ENCODE peak calls at places on chromosomes 3 and 15, in four cellular contexts. B is Panc1, S is WERI-Rb-1, F is mesendoderm. O is an unnamed sample.

GRCh38 chr3:119319311-119319710 is 25.1 kb downstream of the ARHGAP31 start:
- DNase-seq in F (no peak), S (no peak), B (no peak), O (no peak)

GRCh38 chr15:78767331-78767951 is 43.8 kb downstream of the ADAMTS7 start:
- DNase-seq in F (no peak), S (no peak), B (no peak), O (no peak)

GRCh38 chr15:52329150-52329549 is 33.5 kb upstream of the MYO5C start:
- DNase-seq in F (no peak), B (no peak), S (no peak), O (no peak)

GRCh38 chr3:177693596-177693995 is 496.3 kb upstream of the TBL1XR1 start:
- DNase-seq in F (no peak), S (no peak), B (no peak), O (no peak)

GRCh38 chr3:48694610-48695051 is 8.9 kb upstream of the NCKIPSD start:
- DNase-seq in B (no peak), S (no peak), F (peak), O (no peak)

GRCh38 chr15:69881760-69882159 is 216.0 kb downstream of the TLE3 start:
- DNase-seq in S (no peak), F (no peak), B (no peak), O (no peak)

GRCh38 chr3:134457331-134458125 is 28.3 kb downstream of the ANAPC13 start:
- DNase-seq in S (no peak), B (no peak), F (peak), O (peak)

GRCh38 chr15:25670025-25670554 is 193.0 kb downstream of the ATP10A start:
- DNase-seq in B (no peak), S (peak), F (peak), O (peak)

GRCh38 chr3:99776516-99777209 is 41.0 kb upstream of the CMSS1 start:
- DNase-seq in S (no peak), F (peak), B (no peak), O (no peak)

GRCh38 chr15:91992940-91993339 is 139.4 kb downstream of the SLCO3A1 start:
- DNase-seq in S (no peak), B (no peak), F (no peak), O (no peak)

GRCh38 chr15:41340189-41340695 is 7.6 kb downstream of the NUSAP1 start:
- DNase-seq in B (no peak), S (no peak), F (no peak), O (no peak)

GRCh38 chr15:39582286-39582976 is 1.6 kb downstream of the THBS1 start:
- DNase-seq in F (no peak), B (no peak), S (no peak), O (peak)

GRCh38 chr3:46674031-46674592 is 19.4 kb downstream of the ALS2CL start:
- DNase-seq in S (peak), F (peak), B (no peak), O (peak)

GRCh38 chr15:90481023-90481422 is 48.7 kb upstream of the CRTC3 start:
- DNase-seq in B (no peak), F (no peak), S (no peak), O (no peak)

GRCh38 chr3:4850928-4851265 is 128.3 kb upstream of the BHLHE40 start:
- DNase-seq in F (no peak), S (no peak), B (no peak), O (no peak)

GRCh38 chr15:65595960-65596359 is 15.0 kb downstream of the INTS14 start:
- DNase-seq in S (peak), B (no peak), F (peak), O (no peak)

GRCh38 chr3:116969646-116970045 is 260.1 kb downstream of the TUSC7 start:
- DNase-seq in S (no peak), F (no peak), B (no peak), O (no peak)

GRCh38 chr3:30135190-30135589 is 471.2 kb upstream of the TGFBR2 start:
- DNase-seq in F (peak), B (peak), S (no peak), O (no peak)

GRCh38 chr15:68311859-68312557 is 34.5 kb downstream of the FEM1B start:
- DNase-seq in F (no peak), B (no peak), S (no peak), O (no peak)

GRCh38 chr15:89114974-89115373 is 26.7 kb downstream of the ABHD2 start:
- DNase-seq in S (no peak), B (no peak), F (peak), O (no peak)

GRCh38 chr3:39291903-39292329 is 12.1 kb upstream of the CX3CR1 start:
- DNase-seq in F (peak), S (peak), B (no peak), O (peak)

GRCh38 chr15:62392411-62392810 is 227.3 kb upstream of the C2CD4B start:
- DNase-seq in B (no peak), S (no peak), F (peak), O (peak)

GRCh38 chr3:115792206-115792955 is 169.1 kb downstream of the GAP43 start:
- DNase-seq in S (no peak), B (no peak), F (no peak), O (no peak)

GRCh38 chr15:92462771-92463170 is 69.1 kb downstream of the ST8SIA2 start:
- DNase-seq in B (no peak), S (no peak), F (no peak), O (no peak)

GRCh38 chr3:90069748-90070147 is 962.3 kb downstream of the EPHA3 start:
- DNase-seq in S (no peak), F (peak), B (no peak), O (no peak)

GRCh38 chr15:33150516-33150915 is 44.0 kb downstream of the FMN1 start:
- DNase-seq in F (no peak), B (no peak), S (peak), O (no peak)

GRCh38 chr3:124207873-124208473 is 216.0 kb upstream of the ROPN1 start:
- DNase-seq in S (no peak), F (no peak), B (no peak), O (no peak)

GRCh38 chr3:50089603-50089945 is 855 bp downstream of the RBM5 start:
- DNase-seq in F (peak), B (no peak), S (peak), O (no peak)

GRCh38 chr3:123636431-123636841 is 51.6 kb upstream of the HACD2 start:
- DNase-seq in S (peak), F (peak), B (no peak), O (peak)

GRCh38 chr3:42653560-42654330 is at the start of gene ZBTB47:
- DNase-seq in B (no peak), S (no peak), F (peak), O (peak)

GRCh38 chr3:108620250-108620649 is 30.7 kb downstream of the DZIP3 start:
- DNase-seq in F (no peak), S (no peak), B (no peak), O (no peak)

GRCh38 chr15:89208256-89208655 is 13.1 kb downstream of the RLBP1 start:
- DNase-seq in S (no peak), F (no peak), B (no peak), O (no peak)

O was measured in endodermal cell.